ENCODE peak calls at places on chromosomes 5 and 9, in five cellular contexts. X, M, L, H and Y are unnamed samples.

GRCh38 chr5:125668904-125669303 is 754.3 kb upstream of the GRAMD2B start:
- DNase-seq in M (no peak), L (no peak), X (no peak), H (no peak), Y (no peak)

GRCh38 chr5:16550316-16550952 is 66.4 kb downstream of the RETREG1 start:
- DNase-seq in L (peak), X (no peak), M (no peak), H (peak), Y (peak)

GRCh38 chr5:168755548-168756093 is 176.5 kb upstream of the PANK3 start:
- DNase-seq in X (no peak), L (no peak), M (no peak), H (no peak), Y (no peak)

GRCh38 chr9:114005371-114006154 is 72.5 kb downstream of the AMBP start:
- DNase-seq in H (no peak), X (no peak), M (no peak), L (no peak), Y (no peak)

GRCh38 chr5:157597277-157597676 is 21.7 kb upstream of the ADAM19 start:
- DNase-seq in X (no peak), L (no peak), H (no peak), M (no peak), Y (no peak)

GRCh38 chr5:180718810-180719453 is 20.9 kb downstream of the OR2Y1 start:
- DNase-seq in M (no peak), L (no peak), H (peak), X (no peak), Y (peak)

GRCh38 chr9:99626424-99626823 is 195.3 kb upstream of the NR4A3 start:
- DNase-seq in X (no peak), M (no peak), L (no peak), H (no peak), Y (no peak)

GRCh38 chr5:111741270-111741669 is 15.7 kb downstream of the NREP start:
- DNase-seq in M (no peak), L (no peak), H (no peak), X (no peak), Y (peak)

GRCh38 chr9:83239787-83240186 is 176.8 kb upstream of the RASEF start:
- DNase-seq in M (no peak), X (no peak), L (no peak), H (no peak), Y (no peak)

GRCh38 chr9:79242489-79242888 is 329.3 kb upstream of the TLE4 start:
- DNase-seq in M (no peak), L (no peak), X (no peak), H (no peak), Y (no peak)

GRCh38 chr5:61023131-61023530 is 78.1 kb downstream of the NDUFAF2 start:
- DNase-seq in L (no peak), M (no peak), H (no peak), X (no peak), Y (no peak)

GRCh38 chr5:83718195-83718825 is 2.3 kb downstream of the HAPLN1 start:
- DNase-seq in M (no peak), X (no peak), H (peak), L (no peak), Y (peak)

GRCh38 chr9:113245894-113246293 is 24.6 kb downstream of the SLC31A1 start:
- DNase-seq in M (no peak), H (no peak), L (no peak), X (no peak), Y (no peak)

GRCh38 chr5:133612021-133612860 is at the start of gene FSTL4:
- DNase-seq in M (no peak), X (no peak), L (peak), H (peak), Y (peak)

GRCh38 chr5:163846512-163846911 is 341.1 kb downstream of the MAT2B start:
- DNase-seq in X (no peak), M (no peak), H (no peak), L (no peak), Y (no peak)

GRCh38 chr5:181221105-181221791 is 1.8 kb upstream of the TRIM41 start:
- DNase-seq in X (no peak), H (peak), L (peak), M (no peak), Y (no peak)

GRCh38 chr5:179827684-179828083 is 7.0 kb downstream of the SQSTM1 start:
- DNase-seq in M (no peak), L (no peak), H (peak), X (no peak), Y (no peak)

GRCh38 chr9:137463931-137464290 is 4.8 kb upstream of the NSMF start:
- DNase-seq in M (no peak), H (no peak), X (no peak), L (no peak), Y (no peak)

GRCh38 chr5:40483316-40483715 is 196.4 kb upstream of the PTGER4 start:
- DNase-seq in H (no peak), X (no peak), L (no peak), M (no peak), Y (no peak)

GRCh38 chr5:179142434-179143198 is 82.4 kb downstream of the ZNF354C start:
- DNase-seq in L (no peak), X (no peak), M (no peak), H (peak), Y (no peak)

GRCh38 chr9:19229725-19230355 is 653 bp upstream of the DENND4C start:
- DNase-seq in M (peak), X (no peak), L (peak), H (peak), Y (peak)

GRCh38 chr5:181100121-181101015 is 30.6 kb downstream of the OR2V1 start:
- DNase-seq in X (no peak), L (no peak), H (no peak), M (no peak), Y (no peak)

GRCh38 chr9:78971505-78971904 is 600.3 kb upstream of the TLE4 start:
- DNase-seq in M (no peak), X (no peak), H (no peak), L (no peak), Y (no peak)

GRCh38 chr9:130858734-130859705 is 24.0 kb downstream of the ABL1 start:
- DNase-seq in X (no peak), H (no peak), M (no peak), L (no peak), Y (no peak)

GRCh38 chr5:16596541-16596940 is 20.3 kb downstream of the RETREG1 start:
- DNase-seq in X (no peak), H (no peak), M (no peak), L (no peak), Y (no peak)

GRCh38 chr5:6436715-6437340 is 11.8 kb upstream of the UBE2QL1 start:
- DNase-seq in H (no peak), M (no peak), L (no peak), X (no peak), Y (no peak)

GRCh38 chr5:76579166-76579765 is 43.9 kb downstream of the F2RL2 start:
- DNase-seq in L (no peak), X (no peak), M (no peak), H (no peak), Y (no peak)

GRCh38 chr9:136326061-136326776 is 1.1 kb upstream of the GPSM1 start:
- DNase-seq in M (no peak), L (no peak), H (no peak), X (no peak), Y (no peak)

GRCh38 chr9:87428659-87429058 is 69.0 kb upstream of the DAPK1 start:
- DNase-seq in H (no peak), M (no peak), L (no peak), X (no peak), Y (no peak)

GRCh38 chr9:75185585-75186170 is 97.4 kb downstream of the OSTF1 start:
- DNase-seq in X (no peak), M (no peak), H (peak), L (peak), Y (peak)

GRCh38 chr9:8348756-8349155 is 549.2 kb upstream of the DMAC1 start:
- DNase-seq in X (no peak), H (no peak), M (no peak), L (no peak), Y (no peak)

GRCh38 chr9:108543251-108543768 is 312.5 kb downstream of the ACTL7B start:
- DNase-seq in M (no peak), H (no peak), L (no peak), X (no peak), Y (no peak)

GRCh38 chr5:148368299-148368698 is 15.5 kb upstream of the FBXO38 start:
- DNase-seq in M (no peak), X (no peak), L (no peak), H (no peak), Y (no peak)

GRCh38 chr5:17004441-17005086 is 68.5 kb upstream of the MYO10 start:
- DNase-seq in M (no peak), X (no peak), H (no peak), L (no peak), Y (no peak)

GRCh38 chr5:134561871-134562296 is 36.4 kb downstream of the JADE2 start:
- DNase-seq in L (no peak), M (peak), X (no peak), H (peak), Y (no peak)

GRCh38 chr9:91360551-91361293 is 996 bp downstream of the AUH start:
- DNase-seq in H (no peak), M (no peak), X (no peak), L (no peak), Y (no peak)

GRCh38 chr9:87549774-87550173 is 52.1 kb downstream of the DAPK1 start:
- DNase-seq in L (no peak), M (no peak), H (no peak), X (no peak), Y (no peak)

GRCh38 chr5:96177303-96177869 is 215.7 kb upstream of the ELL2 start:
- DNase-seq in X (no peak), M (no peak), L (no peak), H (no peak), Y (peak)

GRCh38 chr5:179393078-179393477 is 47.8 kb upstream of the ADAMTS2 start:
- DNase-seq in M (no peak), X (no peak), L (no peak), H (no peak), Y (no peak)

GRCh38 chr9:81737871-81738507 is 48.6 kb upstream of the TLE1 start:
- DNase-seq in H (no peak), X (peak), M (no peak), L (no peak), Y (no peak)

DNA sequence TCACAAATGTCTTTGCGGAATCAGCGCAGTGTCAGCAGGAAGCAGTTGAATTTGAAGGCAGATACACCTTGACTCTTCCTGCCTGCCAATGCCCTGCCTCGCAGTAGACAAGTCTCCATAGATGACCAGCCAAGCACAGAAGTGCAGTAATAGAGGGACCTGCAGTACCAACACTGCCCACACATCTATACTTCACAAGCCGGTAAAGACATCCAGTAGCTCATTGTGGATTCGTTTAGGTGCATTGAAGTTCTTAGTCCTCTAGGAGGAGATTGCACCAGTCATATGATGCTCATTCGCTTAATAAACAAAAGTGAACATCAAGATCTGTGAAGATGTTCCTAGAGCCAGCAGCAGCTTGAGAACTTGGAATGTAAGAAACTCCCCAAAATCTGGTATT is 7.1 kb upstream of the IFNA2 start:
- DNase-seq in M (no peak), L (no peak), X (no peak), H (peak), Y (no peak)
- TF ChIP-seq CTCF in M (peak), L (no peak), X (no peak), H (no peak), Y (no peak)

DNA sequence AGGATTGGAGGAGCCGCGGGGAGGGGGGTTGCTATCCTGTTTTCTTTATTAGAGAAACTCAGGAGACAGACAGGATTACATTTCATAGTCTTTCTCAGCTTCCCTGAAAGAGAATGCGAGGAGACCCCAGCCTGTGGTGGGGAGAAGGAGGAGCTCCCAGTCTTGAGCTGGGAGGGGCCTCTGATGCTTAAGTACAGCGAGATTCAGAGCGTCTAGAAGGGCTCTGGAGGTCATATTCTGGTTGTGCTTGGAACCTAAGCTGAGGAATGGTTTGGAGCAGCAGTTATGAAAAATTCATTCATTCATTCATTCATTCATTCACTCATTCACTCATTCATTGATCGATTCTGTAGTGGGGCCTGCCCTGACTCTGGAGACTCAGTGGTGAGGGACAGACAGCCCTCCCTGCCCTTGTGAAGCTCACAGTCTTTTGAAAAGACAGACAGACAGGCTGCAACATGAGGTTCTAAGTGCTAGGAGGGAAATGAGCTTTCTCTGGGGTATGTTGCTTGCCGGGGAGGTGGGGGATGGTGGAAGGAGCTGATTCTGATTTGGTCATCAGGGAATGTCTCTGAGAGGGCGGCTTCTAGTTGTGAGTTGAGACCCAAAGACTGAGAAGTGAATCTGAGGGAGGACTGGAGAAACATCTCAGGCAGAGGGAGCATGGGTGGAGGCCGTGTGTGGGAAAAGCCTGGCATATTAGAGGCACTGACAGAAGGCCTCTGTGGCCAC is 2.5 kb upstream of the SPRY4 start:
- DNase-seq in X (no peak), H (no peak), L (no peak), M (no peak), Y (no peak)
- TF ChIP-seq CTCF in X (no peak), H (no peak), L (no peak), M (no peak), Y (no peak)

GRCh38 chr9:71626395-71626794 is 141.9 kb downstream of the CEMIP2 start:
- DNase-seq in L (no peak), H (no peak), M (no peak), X (no peak), Y (no peak)

GRCh38 chr9:71630371-71630770 is 137.9 kb downstream of the CEMIP2 start:
- DNase-seq in X (no peak), M (no peak), H (no peak), L (no peak), Y (no peak)

GRCh38 chr9:71627537-71627936 is 140.8 kb downstream of the CEMIP2 start:
- DNase-seq in M (no peak), H (no peak), L (no peak), X (no peak), Y (no peak)

GRCh38 chr9:71629816-71630215 is 138.5 kb downstream of the CEMIP2 start:
- DNase-seq in H (no peak), X (no peak), M (no peak), L (no peak), Y (no peak)

DNA sequence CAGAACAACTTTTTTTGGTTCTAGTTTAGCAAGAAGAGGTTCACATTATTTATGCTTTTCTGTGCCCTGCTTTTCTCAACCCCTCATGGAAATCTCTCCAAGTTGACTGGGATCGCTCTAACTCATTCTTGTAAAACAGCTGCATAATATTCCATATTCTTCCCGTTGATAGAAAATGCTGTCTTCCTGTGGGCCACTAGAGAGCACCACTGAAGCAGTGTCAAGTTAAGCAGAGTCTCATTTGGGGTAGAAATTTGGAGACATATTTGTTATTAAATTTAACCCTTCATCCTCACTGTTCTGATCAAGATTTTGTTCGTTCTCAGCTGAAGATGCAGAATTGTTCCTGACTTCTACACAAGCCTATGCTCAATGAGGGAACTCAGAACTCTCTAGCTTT is 140.1 kb downstream of the CEMIP2 start:
- DNase-seq in H (peak), M (no peak), X (no peak), L (no peak), Y (no peak)
- TF ChIP-seq CTCF in H (peak), M (peak), X (peak), L (peak), Y (peak)

DNA sequence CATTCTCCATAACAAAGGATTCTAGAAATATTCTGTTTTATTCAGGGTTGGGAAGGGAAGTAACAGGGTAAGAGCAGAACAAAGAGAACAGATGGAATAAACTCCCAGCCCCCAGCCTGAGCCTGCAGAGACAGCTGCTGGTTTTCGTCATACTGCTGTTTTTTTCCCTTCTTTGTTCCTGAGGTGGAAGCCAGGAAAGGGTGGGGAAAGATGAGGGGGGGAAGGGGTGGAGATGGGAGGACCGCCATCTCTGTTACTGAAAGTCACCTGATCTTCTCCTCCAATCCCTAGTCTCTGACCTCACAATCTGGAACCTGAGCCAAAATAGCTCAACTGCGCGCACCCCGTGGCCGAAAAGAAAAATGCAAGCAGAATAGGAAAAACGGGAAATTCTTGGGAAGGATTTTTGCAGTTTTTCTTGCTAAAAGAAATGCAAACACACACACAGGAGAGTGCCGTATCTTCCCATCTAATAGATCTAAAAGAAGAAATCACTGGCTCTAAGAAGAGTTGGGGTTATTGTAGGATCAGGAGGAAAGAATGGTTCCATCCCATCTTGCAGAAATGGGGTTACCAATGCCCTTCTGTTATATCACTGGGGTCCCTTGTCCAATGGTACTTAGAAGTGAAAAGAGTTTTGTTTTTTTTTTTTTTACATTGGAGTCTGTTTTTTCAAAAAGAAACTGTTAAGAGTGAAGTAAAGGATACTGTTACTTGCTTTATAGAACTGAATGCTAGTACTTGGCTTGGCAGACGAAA is 57.9 kb downstream of the DIAPH1 start:
- DNase-seq in L (no peak), M (peak), X (peak), H (no peak), Y (no peak)
- TF ChIP-seq CTCF in L (no peak), M (peak), X (peak), H (peak), Y (peak)

DNA sequence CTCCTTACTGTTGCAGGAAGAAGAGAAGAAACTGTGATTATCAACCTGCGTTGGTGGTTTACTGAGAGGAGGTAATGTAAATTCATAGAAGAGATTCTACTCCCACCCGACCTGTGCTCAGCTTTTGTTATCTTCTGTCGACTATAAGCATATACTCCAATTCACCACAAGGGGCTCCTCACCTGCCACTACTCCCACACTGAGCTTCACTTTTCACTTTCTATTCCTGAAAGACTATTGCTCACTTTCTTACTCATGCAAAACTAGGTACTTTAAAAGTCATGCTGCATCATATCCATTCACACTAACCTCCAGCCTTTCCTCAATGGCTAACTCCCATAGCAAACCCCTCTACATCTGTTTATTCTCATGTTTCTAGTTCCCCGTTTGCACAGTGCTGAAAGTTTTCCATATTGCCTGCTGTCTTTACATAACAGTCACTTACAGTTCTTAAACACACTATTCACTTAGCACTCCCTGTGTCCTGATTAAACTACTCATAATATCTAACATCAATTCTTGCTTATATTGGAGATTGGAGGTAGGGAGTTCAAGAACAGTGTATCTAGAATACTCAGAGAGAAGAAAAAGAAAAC is 1062.6 kb downstream of the NR2F1-AS1 start:
- DNase-seq in M (no peak), H (peak), X (no peak), L (no peak), Y (peak)
- TF ChIP-seq CTCF in M (peak), H (peak), X (peak), L (no peak), Y (peak)

GRCh38 chr5:45796959-45797553 is 100.9 kb upstream of the HCN1 start:
- DNase-seq in M (no peak), L (no peak), X (no peak), H (no peak), Y (no peak)
- TF ChIP-seq CTCF in M (no peak), L (no peak), X (no peak), H (peak), Y (peak)